ENCODE peak calls at places on chromosomes 13 and 19, in seven cellular contexts. P, J, G, H, W, B and L are unnamed samples.

GRCh38 chr13:46109451-46109850 is 4.6 kb upstream of the CPB2 start:
- DNase-seq in J (no peak), H (no peak), P (no peak), B (no peak), W (no peak), G (no peak), L (no peak)

GRCh38 chr19:33795370-33796163 is 1.1 kb upstream of the KCTD15 start:
- DNase-seq in W (peak; percentile 63), H (peak; percentile 93), J (peak; percentile 64), P (peak; percentile 97), G (peak; percentile 80), B (peak; percentile 85), L (peak; percentile 57)

GRCh38 chr13:75788494-75788991 is 152.4 kb downstream of the LMO7 start:
- DNase-seq in J (no peak), B (peak; percentile 92), W (no peak), H (no peak), P (peak; percentile 52), G (no peak), L (peak; percentile 63)

GRCh38 chr13:37747071-37747612 is 122.4 kb downstream of the TRPC4 start:
- DNase-seq in H (no peak), P (peak; percentile 34), W (no peak), G (no peak), B (peak; percentile 87), J (no peak), L (peak; percentile 18)

GRCh38 chr19:37329686-37330085 is 41.2 kb upstream of the ZNF527 start:
- DNase-seq in B (no peak), H (no peak), J (no peak), W (no peak), P (no peak), G (no peak), L (peak; percentile 3)

GRCh38 chr13:37748913-37749312 is 120.7 kb downstream of the TRPC4 start:
- DNase-seq in P (no peak), B (no peak), W (no peak), G (no peak), H (no peak), J (no peak), L (no peak)

GRCh38 chr19:55437410-55437809 is 5.7 kb downstream of the SHISA7 start:
- DNase-seq in B (peak; percentile 56), H (peak; percentile 60), P (peak; percentile 79), G (peak; percentile 72), W (no peak), J (no peak), L (peak; percentile 46)

GRCh38 chr13:25037057-25037813 is 58.7 kb upstream of the PABPC3 start:
- DNase-seq in J (peak; percentile 10), W (peak; percentile 43), H (peak; percentile 58), P (peak; percentile 71), B (peak; percentile 49), G (peak; percentile 60), L (peak; percentile 57)

GRCh38 chr19:18771328-18772242 is 19.5 kb downstream of the COMP start:
- DNase-seq in P (no peak), G (peak; percentile 59), H (peak; percentile 38), W (no peak), B (no peak), J (no peak), L (no peak)

GRCh38 chr19:11092181-11092538 is 2.9 kb downstream of the LDLR start:
- DNase-seq in J (no peak), W (no peak), G (no peak), P (peak; percentile 58), H (no peak), B (peak; percentile 72), L (peak; percentile 82)

GRCh38 chr19:5667751-5668271 is 12.5 kb downstream of the MICOS13 start:
- DNase-seq in P (no peak), J (no peak), W (no peak), G (no peak), B (no peak), H (no peak), L (no peak)

GRCh38 chr19:4909172-4909896 is at the start of gene UHRF1:
- DNase-seq in G (peak; percentile 85), J (peak; percentile 4), H (no peak), W (no peak), B (peak; percentile 35), P (no peak), L (no peak)

GRCh38 chr19:39474139-39474620 is 6.5 kb upstream of the TIMM50 start:
- DNase-seq in H (peak; percentile 90), W (no peak), P (peak; percentile 77), G (peak; percentile 43), J (peak; percentile 47), B (peak; percentile 24), L (no peak)

GRCh38 chr19:41928754-41929535 is 696 bp upstream of the ERFL start:
- DNase-seq in P (no peak), H (no peak), W (no peak), J (no peak), G (peak; percentile 37), B (no peak), L (no peak)

GRCh38 chr19:12670159-12670928 is 3.7 kb downstream of the WDR83 start:
- DNase-seq in W (no peak), G (no peak), P (no peak), J (no peak), B (no peak), H (no peak), L (no peak)